ENCODE peak calls at places on chromosomes 3 and 15, in six cellular contexts. One of them, this sample, is unnamed.

GRCh38 chr3:42010530-42010929 is 48.6 kb upstream of the ULK4 start:
- DNase-seq in pancreas: no peak
- DNase-seq in H9: no peak
- DNase-seq in uterus: no peak
- DNase-seq in right cardiac atrium: no peak
- DNase-seq in IMR-90: no peak
- DNase-seq in this sample: no peak

GRCh38 chr3:160168290-160168689 is 56.9 kb upstream of the C3orf80 start:
- DNase-seq in right cardiac atrium: no peak
- DNase-seq in pancreas: no peak
- DNase-seq in IMR-90: no peak
- DNase-seq in H9: no peak
- DNase-seq in uterus: no peak
- DNase-seq in this sample: no peak

GRCh38 chr3:16828815-16829214 is 55.9 kb upstream of the PLCL2 start:
- DNase-seq in uterus: no peak
- DNase-seq in IMR-90: peak; percentile 26
- DNase-seq in H9: peak; percentile 62
- DNase-seq in right cardiac atrium: no peak
- DNase-seq in pancreas: peak; percentile 50
- DNase-seq in this sample: peak; percentile 29

GRCh38 chr3:170496026-170496867 is 77.6 kb downstream of the CLDN11 start:
- DNase-seq in IMR-90: no peak
- DNase-seq in uterus: no peak
- DNase-seq in pancreas: no peak
- DNase-seq in right cardiac atrium: no peak
- DNase-seq in H9: peak; percentile 68
- DNase-seq in this sample: no peak

GRCh38 chr3:128271536-128272332 is 118.5 kb downstream of the EEFSEC start:
- DNase-seq in H9: no peak
- DNase-seq in pancreas: no peak
- DNase-seq in uterus: no peak
- DNase-seq in right cardiac atrium: no peak
- DNase-seq in IMR-90: no peak
- DNase-seq in this sample: no peak

GRCh38 chr3:29324180-29324651 is 43.3 kb downstream of the RBMS3 start:
- DNase-seq in IMR-90: peak; percentile 67
- DNase-seq in uterus: peak; percentile 44
- DNase-seq in H9: no peak
- DNase-seq in right cardiac atrium: peak; percentile 47
- DNase-seq in pancreas: peak; percentile 26
- DNase-seq in this sample: no peak

GRCh38 chr15:94620632-94621031 is 389.3 kb downstream of the MCTP2 start:
- DNase-seq in IMR-90: no peak
- DNase-seq in H9: no peak
- DNase-seq in right cardiac atrium: no peak
- DNase-seq in uterus: no peak
- DNase-seq in pancreas: no peak
- DNase-seq in this sample: no peak

GRCh38 chr3:15860014-15860934 is 62.5 kb upstream of the ANKRD28 start:
- DNase-seq in IMR-90: peak; percentile 58
- DNase-seq in right cardiac atrium: peak; percentile 17
- DNase-seq in pancreas: peak; percentile 84
- DNase-seq in H9: peak; percentile 84
- DNase-seq in uterus: peak; percentile 35
- DNase-seq in this sample: peak; percentile 11

GRCh38 chr15:52139599-52140462 is 27.3 kb upstream of the BCL2L10 start:
- DNase-seq in uterus: peak; percentile 72
- DNase-seq in H9: peak; percentile 85
- DNase-seq in right cardiac atrium: peak; percentile 68
- DNase-seq in IMR-90: peak; percentile 62
- DNase-seq in pancreas: peak; percentile 71
- DNase-seq in this sample: peak; percentile 49

GRCh38 chr3:23440416-23441294 is 237.5 kb downstream of the UBE2E2 start:
- DNase-seq in right cardiac atrium: no peak
- DNase-seq in IMR-90: no peak
- DNase-seq in pancreas: no peak
- DNase-seq in H9: no peak
- DNase-seq in uterus: no peak
- DNase-seq in this sample: peak; percentile 32

GRCh38 chr15:71812966-71813722 is 2.8 kb downstream of the NR2E3 start:
- DNase-seq in IMR-90: no peak
- DNase-seq in right cardiac atrium: no peak
- DNase-seq in H9: no peak
- DNase-seq in pancreas: no peak
- DNase-seq in uterus: no peak
- DNase-seq in this sample: no peak

GRCh38 chr15:75902129-75902557 is 1.5 kb upstream of the FBXO22 start:
- DNase-seq in pancreas: no peak
- DNase-seq in uterus: no peak
- DNase-seq in IMR-90: no peak
- DNase-seq in H9: peak; percentile 90
- DNase-seq in right cardiac atrium: no peak
- DNase-seq in this sample: no peak

GRCh38 chr3:169311366-169311765 is 352.1 kb downstream of the MECOM start:
- DNase-seq in uterus: no peak
- DNase-seq in H9: no peak
- DNase-seq in pancreas: no peak
- DNase-seq in IMR-90: no peak
- DNase-seq in right cardiac atrium: no peak
- DNase-seq in this sample: no peak

GRCh38 chr3:140546649-140547048 is 131.2 kb upstream of the TRIM42 start:
- DNase-seq in uterus: no peak
- DNase-seq in H9: no peak
- DNase-seq in pancreas: no peak
- DNase-seq in right cardiac atrium: no peak
- DNase-seq in IMR-90: no peak
- DNase-seq in this sample: no peak

GRCh38 chr3:56702487-56703315 is 19.6 kb upstream of the TASOR start:
- DNase-seq in right cardiac atrium: no peak
- DNase-seq in pancreas: peak; percentile 44
- DNase-seq in H9: no peak
- DNase-seq in uterus: no peak
- DNase-seq in IMR-90: peak; percentile 76
- DNase-seq in this sample: no peak

GRCh38 chr15:76844096-76844495 is 61.0 kb downstream of the SCAPER start:
- DNase-seq in pancreas: no peak
- DNase-seq in uterus: no peak
- DNase-seq in IMR-90: peak; percentile 10
- DNase-seq in right cardiac atrium: no peak
- DNase-seq in H9: no peak
- DNase-seq in this sample: no peak

GRCh38 chr15:31803388-31803884 is 226.9 kb upstream of the CHRNA7 start:
- DNase-seq in H9: no peak
- DNase-seq in pancreas: no peak
- DNase-seq in uterus: no peak
- DNase-seq in right cardiac atrium: no peak
- DNase-seq in IMR-90: no peak
- DNase-seq in this sample: no peak

GRCh38 chr15:33848011-33848410 is 120.3 kb upstream of the CHRM5 start:
- DNase-seq in H9: no peak
- DNase-seq in IMR-90: no peak
- DNase-seq in uterus: no peak
- DNase-seq in pancreas: no peak
- DNase-seq in right cardiac atrium: no peak
- DNase-seq in this sample: no peak

GRCh38 chr15:33844597-33844996 is 123.7 kb upstream of the CHRM5 start:
- DNase-seq in right cardiac atrium: no peak
- DNase-seq in IMR-90: no peak
- DNase-seq in pancreas: no peak
- DNase-seq in H9: no peak
- DNase-seq in uterus: no peak
- DNase-seq in this sample: no peak

GRCh38 chr15:33844186-33844585 is 124.1 kb upstream of the CHRM5 start:
- DNase-seq in H9: peak; percentile 33
- DNase-seq in uterus: no peak
- DNase-seq in pancreas: no peak
- DNase-seq in IMR-90: no peak
- DNase-seq in right cardiac atrium: no peak
- DNase-seq in this sample: no peak

GRCh38 chr15:33846151-33846550 is 122.1 kb upstream of the CHRM5 start:
- DNase-seq in pancreas: no peak
- DNase-seq in H9: no peak
- DNase-seq in right cardiac atrium: no peak
- DNase-seq in IMR-90: no peak
- DNase-seq in uterus: no peak
- DNase-seq in this sample: no peak

DNA sequence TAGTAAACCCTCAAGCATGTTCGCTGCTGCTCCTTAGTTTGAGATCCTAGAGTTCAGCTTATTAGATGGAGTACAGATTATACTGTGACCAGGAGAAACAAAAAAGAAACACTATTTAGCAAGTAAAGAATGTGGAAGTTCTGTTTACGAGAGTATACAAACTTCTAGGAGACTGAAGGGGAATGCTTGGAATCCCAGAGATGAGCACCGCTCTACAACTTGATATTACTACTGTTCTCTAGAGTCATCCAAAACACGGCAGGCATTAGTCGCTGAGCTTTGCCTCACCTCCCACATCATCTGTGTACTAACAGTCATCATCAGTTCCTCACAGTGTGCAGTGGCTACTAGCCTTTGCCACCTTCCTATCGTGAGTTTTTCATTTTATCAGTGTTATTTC is 121.4 kb upstream of the CHRM5 start:
- DNase-seq in uterus: no peak
- DNase-seq in H9: no peak
- DNase-seq in IMR-90: no peak
- DNase-seq in right cardiac atrium: no peak
- DNase-seq in pancreas: no peak
- DNase-seq in this sample: no peak
- H3K27ac ChIP-seq in uterus: no peak overlapping the region
- H3K27ac ChIP-seq in H9: no peak overlapping the region
- H3K27ac ChIP-seq in IMR-90: no peak overlapping the region
- H3K27ac ChIP-seq in right cardiac atrium: no peak overlapping the region
- H3K27ac ChIP-seq in pancreas: no peak overlapping the region
- H3K27ac ChIP-seq in this sample: no peak overlapping the region

GRCh38 chr15:34789326-34789725 is 6.0 kb downstream of the ACTC1 start:
- DNase-seq in pancreas: no peak
- DNase-seq in right cardiac atrium: no peak
- DNase-seq in H9: no peak
- DNase-seq in uterus: no peak
- DNase-seq in IMR-90: no peak
- DNase-seq in this sample: no peak
- H3K27me3 ChIP-seq in pancreas: no peaks in the 10 kb centered on the region
- H3K27me3 ChIP-seq in right cardiac atrium: no peaks in the 10 kb centered on the region
- H3K27me3 ChIP-seq in H9: no peaks in the 10 kb centered on the region
- H3K27me3 ChIP-seq in uterus: no peaks in the 10 kb centered on the region
- H3K27me3 ChIP-seq in IMR-90: peaks cover 14% of the 10 kb centered on the region
- H3K27me3 ChIP-seq in this sample: no peaks in the 10 kb centered on the region

DNA sequence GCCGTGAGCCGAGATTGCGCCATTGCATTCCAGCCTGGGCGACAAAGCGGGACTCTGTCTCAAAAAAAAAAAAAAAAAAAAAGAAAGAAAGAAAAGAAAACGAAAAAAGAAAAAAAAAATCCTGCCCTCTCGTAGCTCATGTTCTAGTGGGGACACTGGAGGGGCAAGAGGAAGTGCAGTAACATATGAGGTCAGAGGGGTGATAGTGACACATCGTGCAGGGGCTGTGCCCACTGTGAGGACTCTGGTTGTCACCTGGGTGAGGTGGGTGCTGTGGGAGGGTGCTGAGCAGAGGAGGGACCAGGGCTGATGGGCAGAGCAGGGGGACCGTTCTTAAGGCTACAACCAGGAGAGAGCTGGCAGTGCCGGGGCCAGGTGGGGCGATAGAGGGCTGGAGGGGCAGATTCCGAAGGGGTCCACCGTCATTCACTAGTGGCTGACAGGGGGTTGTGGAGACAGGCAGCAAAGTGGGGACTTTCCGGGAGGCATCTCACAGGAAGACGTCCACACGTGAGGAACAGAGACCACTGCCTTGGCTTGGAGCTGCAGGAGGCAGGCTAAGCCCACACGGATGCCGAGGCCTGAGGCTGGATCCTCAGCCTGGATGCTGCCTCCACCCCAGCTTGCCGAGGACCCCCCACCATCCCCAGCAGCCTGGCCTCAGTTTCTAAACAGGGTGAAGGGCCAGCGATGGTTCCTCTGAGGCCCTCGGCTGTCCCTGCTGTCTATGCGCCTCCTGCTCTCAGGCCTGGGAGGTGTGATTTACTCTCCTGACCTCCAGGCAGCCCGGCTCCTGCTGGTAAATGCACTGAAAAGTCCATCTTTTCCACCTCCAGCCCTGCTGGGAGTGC is 154.3 kb upstream of the IQSEC1 start:
- DNase-seq in uterus: no peak
- DNase-seq in H9: no peak
- DNase-seq in right cardiac atrium: peak; percentile 2
- DNase-seq in pancreas: no peak
- DNase-seq in IMR-90: no peak
- DNase-seq in this sample: no peak
- H3K27ac ChIP-seq in uterus: no peak overlapping the region
- H3K27ac ChIP-seq in H9: no peak overlapping the region
- H3K27ac ChIP-seq in right cardiac atrium: peak overlapping the region; percentile 34
- H3K27ac ChIP-seq in pancreas: no peak overlapping the region
- H3K27ac ChIP-seq in IMR-90: no peak overlapping the region
- H3K27ac ChIP-seq in this sample: no peak overlapping the region

DNA sequence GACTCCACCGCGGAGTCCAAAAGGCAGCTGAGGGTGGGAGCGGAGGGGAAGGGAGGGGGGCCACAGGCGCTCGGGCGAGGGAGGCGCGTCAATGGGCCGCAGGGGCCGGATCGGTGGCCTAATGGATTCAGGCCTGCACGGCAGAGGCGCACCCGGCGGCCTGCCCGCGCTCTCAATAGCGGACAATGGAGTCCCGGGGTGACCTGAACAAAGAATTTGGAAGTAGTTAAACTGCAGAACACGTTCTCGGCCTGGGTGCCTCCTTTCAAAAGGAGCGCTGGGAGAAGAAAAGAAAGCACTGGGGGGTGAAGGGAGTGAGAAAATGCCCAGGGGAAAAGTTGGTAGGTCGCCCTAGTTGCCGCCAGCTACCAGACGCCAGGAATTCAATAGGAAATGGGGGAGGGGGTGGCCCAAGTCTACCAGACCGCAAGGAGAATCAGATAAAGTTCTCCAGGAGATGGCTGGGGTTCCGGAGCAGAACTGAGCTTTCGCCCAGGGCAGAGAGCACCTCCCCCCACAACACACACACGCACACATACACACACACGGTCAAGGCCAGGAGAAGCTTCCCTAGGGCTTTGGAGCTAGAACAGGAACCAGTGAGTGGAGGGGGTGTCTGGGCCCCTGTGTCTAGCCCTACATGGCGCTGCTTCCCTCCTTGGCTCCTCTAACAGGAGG is 25.8 kb upstream of the POLG start:
- DNase-seq in H9: peak; percentile 67
- DNase-seq in IMR-90: no peak
- DNase-seq in pancreas: no peak
- DNase-seq in uterus: no peak
- DNase-seq in right cardiac atrium: no peak
- DNase-seq in this sample: no peak
- H3K27me3 ChIP-seq in H9: peaks cover 86% of the 10 kb centered on the region
- H3K27me3 ChIP-seq in IMR-90: peaks cover 85% of the 10 kb centered on the region
- H3K27me3 ChIP-seq in pancreas: peaks cover 9% of the 10 kb centered on the region
- H3K27me3 ChIP-seq in uterus: peaks cover 43% of the 10 kb centered on the region
- H3K27me3 ChIP-seq in right cardiac atrium: no peaks in the 10 kb centered on the region
- H3K27me3 ChIP-seq in this sample: peaks cover 8% of the 10 kb centered on the region

This sample was measured in naive thymus-derived CD4-positive, alpha-beta T cell.